ENCODE peak calls at places on chromosomes 11 and 22, in seven cellular contexts. F is K562, X is H1, W is SK-N-SH, J is HepG2, G is GM12878, O is GM12892. N is an unnamed sample.

GRCh38 chr11:14386895-14387480 is 28.0 kb upstream of the RRAS2 start:
- DNase-seq in F (no peak), X (peak), W (peak), J (no peak), G (no peak), O (no peak), N (no peak)

GRCh38 chr11:66470015-66470414 is 3.3 kb downstream of the PELI3 start:
- DNase-seq in F (no peak), X (no peak), W (no peak), J (no peak), G (no peak), O (no peak), N (no peak)

GRCh38 chr11:93329936-93330445 is 551 bp upstream of the DEUP1 start:
- DNase-seq in F (peak), X (no peak), W (peak), J (no peak), G (no peak), O (no peak), N (no peak)

GRCh38 chr22:20032407-20032991 is 11.6 kb downstream of the TANGO2 start:
- DNase-seq in F (no peak), X (no peak), W (no peak), J (no peak), G (no peak), O (no peak), N (no peak)

GRCh38 chr11:101860694-101861371 is 54.0 kb upstream of the CEP126 start:
- DNase-seq in F (peak), X (peak), W (peak), J (peak), G (no peak), O (no peak), N (peak)

GRCh38 chr22:39090426-39091064 is 6.5 kb upstream of the APOBEC3H start:
- DNase-seq in F (no peak), X (no peak), W (no peak), J (no peak), G (no peak), O (no peak), N (no peak)

GRCh38 chr11:66698491-66698890 is 20.8 kb upstream of the RBM4B start:
- DNase-seq in F (no peak), X (no peak), W (no peak), J (no peak), G (no peak), O (no peak), N (no peak)

GRCh38 chr22:24428751-24429410 is 1.5 kb downstream of the ADORA2A start:
- DNase-seq in F (no peak), X (no peak), W (peak), J (no peak), G (no peak), O (no peak), N (no peak)

GRCh38 chr11:17510507-17511206 is 33.6 kb downstream of the USH1C start:
- DNase-seq in F (no peak), X (no peak), W (no peak), J (no peak), G (no peak), O (no peak), N (no peak)

GRCh38 chr22:49206281-49206680 is 621.4 kb downstream of the BRD1 start:
- DNase-seq in F (no peak), X (no peak), W (no peak), J (no peak), G (no peak), O (no peak), N (no peak)

GRCh38 chr11:88411265-88411664 is 73.7 kb upstream of the CTSC start:
- DNase-seq in F (no peak), X (no peak), W (no peak), J (no peak), G (no peak), O (no peak), N (no peak)

GRCh38 chr11:35587972-35588371 is 30.3 kb upstream of the FJX1 start:
- DNase-seq in F (no peak), X (no peak), W (no peak), J (no peak), G (no peak), O (no peak), N (no peak)

GRCh38 chr11:69791266-69791665 is 16.1 kb upstream of the FGF4 start:
- DNase-seq in F (no peak), X (no peak), W (no peak), J (no peak), G (no peak), O (no peak), N (no peak)

GRCh38 chr22:49922484-49922883 is 4.0 kb downstream of the CRELD2 start:
- DNase-seq in F (no peak), X (no peak), W (no peak), J (no peak), G (no peak), O (no peak), N (no peak)

GRCh38 chr11:128465531-128465930 is 121.8 kb downstream of the ETS1 start:
- DNase-seq in F (no peak), X (no peak), W (no peak), J (no peak), G (no peak), O (no peak), N (no peak)

GRCh38 chr11:16945671-16946469 is 68.3 kb downstream of the PLEKHA7 start:
- DNase-seq in F (peak), X (no peak), W (peak), J (peak), G (peak), O (peak), N (peak)

GRCh38 chr11:15258433-15259350 is 144.0 kb downstream of the INSC start:
- DNase-seq in F (no peak), X (no peak), W (no peak), J (peak), G (no peak), O (no peak), N (no peak)

GRCh38 chr22:17786435-17787158 is 12.3 kb upstream of the BID start:
- DNase-seq in F (peak), X (no peak), W (no peak), J (peak), G (no peak), O (no peak), N (no peak)

GRCh38 chr11:59135648-59136461 is 6.8 kb upstream of the FAM111A start:
- DNase-seq in F (peak), X (peak), W (peak), J (peak), G (peak), O (peak), N (peak)

GRCh38 chr22:30457964-30458363 is 13.9 kb downstream of the SEC14L3 start:
- DNase-seq in F (no peak), X (no peak), W (no peak), J (no peak), G (no peak), O (no peak), N (no peak)

GRCh38 chr22:41380993-41381328 is 781 bp upstream of the TEF start:
- DNase-seq in F (no peak), X (no peak), W (no peak), J (peak), G (no peak), O (no peak), N (no peak)

GRCh38 chr11:110939471-110939870 is 227.2 kb upstream of the ARHGAP20 start:
- DNase-seq in F (no peak), X (no peak), W (no peak), J (no peak), G (no peak), O (no peak), N (no peak)

GRCh38 chr22:24460418-24461089 is 33.2 kb downstream of the ADORA2A start:
- DNase-seq in F (no peak), X (no peak), W (no peak), J (peak), G (peak), O (no peak), N (no peak)

GRCh38 chr11:86792150-86792549 is 8.2 kb upstream of the PRSS23 start:
- DNase-seq in F (no peak), X (no peak), W (no peak), J (no peak), G (no peak), O (no peak), N (no peak)

GRCh38 chr11:2796508-2797180 is 88.9 kb downstream of the CDKN1C start:
- DNase-seq in F (no peak), X (no peak), W (no peak), J (no peak), G (no peak), O (no peak), N (no peak)

GRCh38 chr22:25364281-25364680 is 144.8 kb downstream of the CRYBB2 start:
- DNase-seq in F (no peak), X (no peak), W (no peak), J (no peak), G (no peak), O (no peak), N (no peak)

GRCh38 chr11:92702771-92703170 is 266.7 kb upstream of the MTNR1B start:
- DNase-seq in F (no peak), X (no peak), W (no peak), J (no peak), G (no peak), O (no peak), N (no peak)

GRCh38 chr11:121596195-121597145 is 143.7 kb upstream of the SORL1-AS1 start:
- DNase-seq in F (no peak), X (no peak), W (no peak), J (no peak), G (no peak), O (no peak), N (no peak)

GRCh38 chr11:14635559-14635958 is 8.0 kb upstream of the PDE3B start:
- DNase-seq in F (no peak), X (no peak), W (no peak), J (no peak), G (no peak), O (no peak), N (no peak)

GRCh38 chr22:29706493-29706892 is 13.3 kb upstream of the CABP7 start:
- DNase-seq in F (no peak), X (no peak), W (peak), J (no peak), G (no peak), O (no peak), N (no peak)

DNA sequence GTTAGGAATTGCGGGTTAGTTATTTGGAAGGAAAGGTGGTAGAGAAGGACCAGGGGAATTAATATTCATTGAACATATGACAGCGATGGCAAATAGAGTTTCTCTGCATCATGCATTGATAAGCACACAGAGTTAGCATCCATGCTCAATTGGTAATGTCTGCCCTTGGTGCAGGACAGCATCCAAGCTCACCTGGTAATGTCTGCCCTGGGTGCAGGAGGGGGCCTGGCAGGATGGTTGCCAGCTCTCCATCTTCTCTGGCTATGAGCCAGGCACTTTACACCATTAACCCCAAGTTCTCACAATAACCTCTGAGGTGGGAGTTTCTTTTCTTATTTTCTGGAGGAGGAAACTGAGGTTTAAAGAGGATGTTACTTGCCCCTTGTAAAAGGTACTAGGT is 50.4 kb upstream of the RBFOX2 start:
- DNase-seq in F (no peak), X (no peak), W (peak), J (no peak), G (no peak), O (no peak), N (no peak)
- TF ChIP-seq TAF1 in F (no peak), X (no peak), W (no peak), J (no peak), G (no peak), O (no peak), N (no peak)

GRCh38 chr11:57597461-57597892 is at the start of gene SERPING1:
- DNase-seq in F (no peak), X (no peak), W (no peak), J (no peak), G (no peak), O (no peak), N (no peak)
- TF ChIP-seq TAF1 in F (no peak), X (no peak), W (no peak), J (no peak), G (no peak), O (no peak), N (no peak)

DNA sequence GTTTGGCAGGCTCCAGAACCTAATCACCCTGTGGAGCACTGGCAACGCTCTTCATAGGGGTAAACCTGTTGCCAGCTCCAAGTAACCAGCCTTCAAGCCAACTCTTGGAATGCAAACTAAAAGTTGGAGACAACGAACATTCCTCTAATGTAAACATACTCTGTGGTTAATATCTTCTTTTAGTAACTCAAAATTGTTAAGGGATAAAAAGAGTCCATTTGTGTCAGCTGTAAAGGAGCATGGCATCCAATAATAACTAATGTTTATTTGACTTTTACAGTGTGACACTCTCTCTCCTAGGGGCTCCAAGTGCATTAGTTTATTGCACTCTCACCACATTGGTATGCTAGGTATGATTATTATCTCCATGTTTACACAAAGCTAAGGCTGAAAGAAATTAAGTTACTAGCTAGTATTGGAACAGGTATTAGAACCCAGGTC is 31.0 kb upstream of the AMOTL1 start:
- DNase-seq in F (no peak), X (no peak), W (no peak), J (peak), G (no peak), O (no peak), N (no peak)
- TF ChIP-seq TAF1 in F (no peak), X (no peak), W (no peak), J (no peak), G (no peak), O (no peak), N (no peak)

GRCh38 chr22:43377486-43377995 is 34.3 kb upstream of the MPPED1 start:
- DNase-seq in F (no peak), X (no peak), W (no peak), J (no peak), G (no peak), O (no peak), N (no peak)

GRCh38 chr22:43378011-43378704 is 33.7 kb upstream of the MPPED1 start:
- DNase-seq in F (no peak), X (no peak), W (no peak), J (peak), G (peak), O (no peak), N (no peak)

GRCh38 chr22:43384863-43385262 is 27.0 kb upstream of the MPPED1 start:
- DNase-seq in F (no peak), X (no peak), W (no peak), J (no peak), G (no peak), O (no peak), N (no peak)

GRCh38 chr22:43385770-43386641 is 25.8 kb upstream of the MPPED1 start:
- DNase-seq in F (peak), X (peak), W (peak), J (peak), G (no peak), O (peak), N (peak)

DNA sequence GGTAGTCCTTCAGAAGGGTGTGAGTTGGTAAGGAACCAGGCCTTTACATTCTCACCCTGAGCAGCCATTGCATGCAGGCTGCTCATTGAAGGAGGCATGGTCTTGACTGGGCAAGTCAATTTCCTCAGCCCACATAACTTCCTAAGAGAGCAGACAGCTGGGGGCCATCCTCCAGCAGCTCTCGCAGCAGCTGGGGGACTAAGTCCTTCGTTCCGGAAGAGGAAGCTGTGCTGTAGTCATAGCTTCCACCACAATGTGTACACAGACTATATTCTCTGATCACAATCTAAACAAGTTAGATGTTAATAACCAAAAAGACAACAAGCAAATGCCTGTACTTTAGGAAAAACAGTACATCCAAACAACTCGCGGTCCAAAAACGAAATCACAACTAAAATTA is 30.1 kb upstream of the MPPED1 start:
- DNase-seq in F (no peak), X (no peak), W (no peak), J (no peak), G (no peak), O (peak), N (no peak)
- TF ChIP-seq TAF1 in F (no peak), X (no peak), W (no peak), J (no peak), G (no peak), O (no peak), N (no peak)

DNA sequence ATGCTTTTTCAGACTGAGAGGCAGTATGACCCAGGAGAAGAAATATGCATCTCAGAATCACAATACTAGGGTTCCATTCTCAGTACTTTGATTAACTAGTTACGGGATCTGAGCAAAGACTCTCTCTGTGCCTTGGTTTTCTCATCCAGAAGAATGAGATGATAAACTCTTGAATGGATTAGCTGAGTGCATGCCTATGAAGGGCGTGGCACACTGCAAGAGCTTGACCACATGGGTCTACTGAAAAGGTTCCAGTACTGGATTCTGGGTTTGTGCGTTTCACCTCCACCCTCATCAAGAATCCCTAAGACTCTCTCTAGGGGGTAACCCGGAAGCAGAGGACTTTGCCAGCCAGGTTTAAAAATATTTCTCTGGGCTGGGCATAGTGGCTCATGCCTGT is 25.6 kb downstream of the PGA5 start:
- DNase-seq in F (peak), X (no peak), W (no peak), J (no peak), G (no peak), O (no peak), N (no peak)
- TF ChIP-seq TAF1 in F (no peak), X (no peak), W (no peak), J (no peak), G (no peak), O (no peak), N (no peak)